ENCODE peak calls at places on chromosome 12, in five cellular contexts. E is GM23338, R is heart right ventricle, M is adipocyte, O is fibroblast of lung. C is an unnamed sample. For H3K27me3 and H3K36me3, the result is how much of the 10 kb centered on the place peaks cover.

GRCh38 chr12:6062427-6063378 is 61.8 kb downstream of the VWF start:
- DNase-seq in O (peak), E (peak), R (peak), M (peak), C (peak)

GRCh38 chr12:56267443-56268071 is 815 bp downstream of the COQ10A start:
- DNase-seq in R (peak), M (no peak), O (no peak), E (peak), C (no peak)

GRCh38 chr12:7130791-7131501 is 775 bp downstream of the CLSTN3 start:
- DNase-seq in O (peak), M (peak), R (no peak), E (peak), C (no peak)

GRCh38 chr12:6914246-6914947 is at the start of gene ENO2:
- DNase-seq in M (peak), E (peak), O (peak), R (peak), C (no peak)

GRCh38 chr12:40224439-40225291 is at the start of gene LRRK2:
- DNase-seq in O (peak), R (peak), M (peak), E (peak), C (no peak)

GRCh38 chr12:84793558-84794367 is 118.8 kb downstream of the SLC6A15 start:
- DNase-seq in M (peak), O (peak), R (no peak), E (no peak), C (no peak)

GRCh38 chr12:1908758-1909157 is 9.7 kb downstream of the CACNA2D4 start:
- DNase-seq in M (no peak), O (no peak), E (no peak), R (no peak), C (no peak)

GRCh38 chr12:103929051-103929908 is 930 bp upstream of the HSP90B1 start:
- DNase-seq in M (peak), O (peak), E (peak), R (peak), C (no peak)

GRCh38 chr12:62382526-62382925 is 84.1 kb upstream of the MON2 start:
- DNase-seq in O (no peak), E (no peak), M (no peak), R (no peak), C (no peak)

GRCh38 chr12:452667-453210 is 7.0 kb upstream of the B4GALNT3 start:
- DNase-seq in M (no peak), R (peak), O (no peak), E (no peak), C (no peak)

GRCh38 chr12:111174283-111175108 is 194.4 kb downstream of the PHETA1 start:
- DNase-seq in R (no peak), M (no peak), E (peak), O (no peak), C (no peak)
- H3K27me3 ChIP-seq in R (under half), M (half or more), E (under half), O (under half), C (half or more)

DNA sequence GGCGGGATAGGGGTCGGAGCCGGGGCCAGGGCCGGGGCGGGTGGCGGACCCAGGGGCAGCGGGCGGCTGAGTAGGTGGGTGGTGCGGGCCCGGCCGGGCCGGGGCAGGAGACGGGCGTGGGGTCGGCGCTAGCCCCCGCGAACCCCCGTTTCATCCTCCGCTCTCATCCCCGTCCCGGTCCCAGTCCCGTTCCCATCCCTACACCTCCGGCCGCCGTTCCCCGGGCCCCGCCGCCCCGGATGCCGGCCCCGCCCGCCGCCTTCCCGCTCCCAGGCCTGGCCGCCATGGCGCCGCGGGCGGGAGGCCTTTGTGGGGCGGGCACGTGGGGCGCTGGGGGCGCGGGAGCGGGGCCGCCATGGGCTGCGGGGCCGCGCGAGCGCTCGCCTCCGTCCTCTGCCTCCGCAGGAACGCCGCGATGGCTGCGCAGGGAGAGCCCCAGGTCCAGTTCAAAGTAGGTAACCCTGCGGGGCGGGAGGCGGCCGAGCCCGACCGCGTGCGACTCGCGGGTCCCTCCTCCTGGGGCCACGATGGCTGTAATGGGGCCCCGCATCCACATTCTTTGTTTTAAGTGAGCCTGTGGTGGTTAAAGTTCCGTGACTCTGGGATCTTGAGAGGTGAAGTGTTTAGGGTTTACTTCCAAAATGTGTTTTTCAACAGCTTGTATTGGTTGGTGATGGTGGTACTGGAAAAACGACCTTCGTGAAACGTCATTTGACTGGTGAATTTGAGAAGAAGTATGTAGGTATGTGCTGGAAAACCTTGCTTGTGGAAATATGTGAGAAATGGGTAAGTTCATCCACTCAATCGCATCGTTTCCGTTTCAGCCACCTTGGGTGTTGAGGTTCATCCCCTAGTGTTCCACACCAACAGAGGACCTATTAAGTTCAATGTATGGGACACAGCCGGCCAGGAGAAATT is 572 bp downstream of the RAN start:
- DNase-seq in E (peak), O (peak), M (peak), R (no peak), C (no peak)
- H3K36me3 ChIP-seq in E (under half), O (under half), M (under half), R (under half), C (half or more)

GRCh38 chr12:48997719-48998496 is 1.3 kb downstream of the DDN start:
- DNase-seq in M (no peak), O (no peak), E (peak), R (no peak), C (no peak)

GRCh38 chr12:48996794-48997718 is 2.1 kb downstream of the DDN start:
- DNase-seq in R (peak), O (peak), E (peak), M (peak), C (peak)

GRCh38 chr12:48998497-48999353 is 450 bp downstream of the DDN start:
- DNase-seq in M (peak), R (no peak), O (no peak), E (peak), C (no peak)

GRCh38 chr12:48999371-49000131 is at the start of gene DDN:
- DNase-seq in R (no peak), M (peak), E (peak), O (peak), C (no peak)

GRCh38 chr12:49000346-49000745 is 1.2 kb upstream of the DDN start:
- DNase-seq in O (no peak), M (no peak), E (no peak), R (no peak), C (no peak)
- H3K4me3 ChIP-seq in O (no peak), M (no peak), E (no peak), R (no peak), C (no peak)

DNA sequence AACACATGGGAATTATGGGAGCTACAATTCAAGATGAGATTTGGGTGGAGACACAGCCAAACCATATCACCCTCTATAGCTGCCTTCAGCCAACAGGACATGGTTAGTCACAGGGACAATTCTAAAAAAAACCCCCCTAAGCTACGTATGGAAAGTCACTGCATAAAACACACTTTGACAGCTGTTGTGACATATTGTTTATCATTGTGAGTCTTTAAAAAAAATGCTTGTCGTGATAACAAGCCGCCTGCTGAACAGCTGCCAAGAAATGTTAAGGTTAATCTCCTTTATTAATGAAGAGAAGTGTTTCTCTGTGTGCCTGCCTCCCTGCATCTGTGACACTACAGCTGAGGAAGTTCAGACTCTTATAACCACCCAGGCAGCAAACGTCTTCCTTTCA is 1459.7 kb upstream of the TMEM132C start:
- DNase-seq in R (no peak), E (no peak), M (no peak), O (no peak), C (no peak)
- H3K27me3 ChIP-seq in R (under half), E (under half), M (under half), O (under half), C (under half)

DNA sequence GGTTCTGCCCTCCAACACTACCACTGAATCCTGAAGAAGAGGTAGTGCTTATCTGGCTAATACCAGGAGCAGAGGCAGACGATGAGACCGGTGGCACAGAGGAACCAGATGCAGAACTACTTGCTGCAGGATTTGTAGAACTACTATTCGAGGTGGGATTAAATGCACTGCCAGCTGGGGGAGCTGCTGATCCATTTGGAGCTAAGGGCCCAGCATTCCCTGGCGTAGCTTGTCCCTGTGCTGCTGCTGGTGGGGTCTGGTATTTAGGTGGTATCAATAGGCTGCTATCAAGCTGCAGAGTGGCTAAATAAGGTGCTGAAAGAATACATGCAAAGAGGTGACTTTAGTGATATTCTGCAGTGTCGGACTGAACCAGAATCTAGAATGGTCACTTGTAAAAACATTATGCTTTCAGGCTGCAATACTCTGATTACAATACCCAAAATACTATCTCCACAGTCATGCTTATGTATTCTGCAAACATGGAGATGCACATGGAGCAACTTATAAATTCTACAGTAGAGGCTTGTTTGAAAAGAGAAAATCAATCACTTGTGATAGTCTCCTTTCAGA is 294.2 kb downstream of the MED13L start:
- DNase-seq in R (no peak), O (no peak), E (peak), M (no peak), C (no peak)
- H3K36me3 ChIP-seq in R (under half), O (under half), E (under half), M (half or more), C (half or more)

DNA sequence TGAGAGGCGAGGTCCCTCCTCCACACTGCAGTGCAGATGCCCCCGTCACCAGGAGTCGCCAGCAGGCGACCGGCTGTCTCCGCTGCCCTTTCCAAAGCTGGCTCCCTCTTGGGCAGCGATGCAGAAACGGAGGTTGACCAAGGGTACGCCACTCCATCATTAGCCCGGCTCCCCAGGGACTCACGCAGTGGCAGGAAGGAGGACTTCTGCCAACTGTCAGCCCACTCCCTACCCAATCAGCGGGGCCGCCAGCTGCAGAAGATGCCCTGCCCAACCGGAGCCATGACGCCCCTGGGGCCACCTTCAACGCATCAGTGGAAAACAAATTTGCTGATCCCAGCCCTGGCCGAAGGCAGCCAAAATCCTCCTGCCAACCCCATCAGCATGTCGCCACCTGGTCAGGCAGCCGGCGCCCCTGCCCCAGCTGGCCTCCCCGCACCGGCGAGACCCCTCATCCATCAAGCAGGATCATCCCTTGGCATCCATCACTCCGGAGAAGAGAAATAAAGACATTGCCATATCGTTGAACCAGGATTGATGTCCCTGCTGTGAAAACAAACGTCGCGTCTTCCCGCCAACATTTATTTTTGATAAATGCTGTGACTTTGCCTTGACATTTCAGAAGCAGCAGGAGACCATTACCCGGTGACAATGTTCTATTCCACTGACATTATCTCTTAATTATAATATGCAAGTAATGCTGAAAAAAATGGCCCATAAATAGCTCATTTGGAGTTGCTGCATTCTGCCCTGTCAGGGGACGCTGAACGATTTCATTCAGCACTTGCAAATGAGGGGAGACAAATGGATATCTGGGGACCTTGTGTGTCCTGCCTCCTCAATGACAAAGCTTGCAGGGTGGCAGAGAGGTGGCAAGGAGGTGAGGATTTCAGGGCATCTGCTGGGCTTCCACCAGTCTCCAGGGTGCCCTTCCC is 105.1 kb downstream of the SCARB1 start:
- DNase-seq in R (no peak), M (no peak), E (no peak), O (no peak), C (no peak)
- H3K4me3 ChIP-seq in R (no peak), M (no peak), E (no peak), O (no peak), C (no peak)

C was measured in SJSA1.